ENCODE peak calls at places on chromosomes 3 and 15, in four cellular contexts. One of them, this sample, is unnamed.

GRCh38 chr3:108051005-108051404 is 39.8 kb downstream of the CD47 start:
- DNase-seq in HepG2: no peak
- DNase-seq in K562: no peak
- DNase-seq in GM12878: no peak
- DNase-seq in this sample: no peak

GRCh38 chr15:90230071-90230494 is 3.7 kb downstream of the CIB1 start:
- DNase-seq in GM12878: no peak
- DNase-seq in HepG2: no peak
- DNase-seq in K562: no peak
- DNase-seq in this sample: no peak

GRCh38 chr3:142270407-142270806 is 45.0 kb upstream of the GK5 start:
- DNase-seq in HepG2: no peak
- DNase-seq in GM12878: no peak
- DNase-seq in K562: no peak
- DNase-seq in this sample: no peak

GRCh38 chr3:4856986-4857385 is 122.3 kb upstream of the BHLHE40 start:
- DNase-seq in GM12878: no peak
- DNase-seq in HepG2: no peak
- DNase-seq in K562: no peak
- DNase-seq in this sample: no peak

GRCh38 chr3:24952388-24952787 is 457.7 kb upstream of the THRB start:
- DNase-seq in K562: no peak
- DNase-seq in GM12878: no peak
- DNase-seq in HepG2: no peak
- DNase-seq in this sample: no peak

GRCh38 chr3:151226088-151226563 is 23.1 kb upstream of the GPR171 start:
- DNase-seq in K562: no peak
- DNase-seq in HepG2: peak
- DNase-seq in GM12878: no peak
- DNase-seq in this sample: no peak

GRCh38 chr3:56976666-56977560 is 83.6 kb upstream of the SPATA12 start:
- DNase-seq in HepG2: no peak
- DNase-seq in GM12878: no peak
- DNase-seq in K562: no peak
- DNase-seq in this sample: no peak

GRCh38 chr3:139585820-139586219 is 46.3 kb upstream of the RBP1 start:
- DNase-seq in K562: no peak
- DNase-seq in GM12878: no peak
- DNase-seq in HepG2: no peak
- DNase-seq in this sample: no peak

GRCh38 chr3:123547881-123548534 is 36.8 kb downstream of the HACD2 start:
- DNase-seq in K562: no peak
- DNase-seq in HepG2: no peak
- DNase-seq in GM12878: no peak
- DNase-seq in this sample: no peak

GRCh38 chr3:174216948-174217718 is 642.0 kb upstream of the NAALADL2 start:
- DNase-seq in GM12878: no peak
- DNase-seq in K562: no peak
- DNase-seq in HepG2: no peak
- DNase-seq in this sample: no peak

GRCh38 chr3:145698252-145698651 is 462.7 kb downstream of the PLOD2 start:
- DNase-seq in HepG2: no peak
- DNase-seq in GM12878: no peak
- DNase-seq in K562: no peak
- DNase-seq in this sample: no peak

GRCh38 chr15:47431501-47431900 is 285.8 kb upstream of the SEMA6D start:
- DNase-seq in K562: no peak
- DNase-seq in GM12878: no peak
- DNase-seq in HepG2: peak
- DNase-seq in this sample: no peak

GRCh38 chr15:52368402-52368801 is 72.8 kb upstream of the MYO5C start:
- DNase-seq in HepG2: no peak
- DNase-seq in GM12878: no peak
- DNase-seq in K562: no peak
- DNase-seq in this sample: no peak

GRCh38 chr3:126896941-126897340 is 86.0 kb upstream of the PLXNA1 start:
- DNase-seq in HepG2: no peak
- DNase-seq in K562: no peak
- DNase-seq in GM12878: no peak
- DNase-seq in this sample: no peak

GRCh38 chr3:145900056-145900829 is 260.7 kb downstream of the PLOD2 start:
- DNase-seq in HepG2: no peak
- DNase-seq in K562: no peak
- DNase-seq in GM12878: peak
- DNase-seq in this sample: no peak

GRCh38 chr3:24683090-24683489 is 188.4 kb upstream of the THRB start:
- DNase-seq in GM12878: no peak
- DNase-seq in K562: no peak
- DNase-seq in HepG2: peak
- DNase-seq in this sample: no peak

GRCh38 chr15:91852741-91853500 is 587 bp upstream of the SLCO3A1 start:
- DNase-seq in K562: peak
- DNase-seq in HepG2: peak
- DNase-seq in GM12878: no peak
- DNase-seq in this sample: peak

GRCh38 chr3:4889896-4890295 is 89.3 kb upstream of the BHLHE40 start:
- DNase-seq in GM12878: no peak
- DNase-seq in HepG2: peak
- DNase-seq in K562: no peak
- DNase-seq in this sample: no peak

GRCh38 chr3:56119575-56120349 is 348.5 kb downstream of the ERC2 start:
- DNase-seq in GM12878: no peak
- DNase-seq in HepG2: no peak
- DNase-seq in K562: no peak
- DNase-seq in this sample: no peak

GRCh38 chr15:89058376-89058775 is 29.9 kb upstream of the ABHD2 start:
- DNase-seq in K562: no peak
- DNase-seq in HepG2: no peak
- DNase-seq in GM12878: no peak
- DNase-seq in this sample: no peak

GRCh38 chr3:196198771-196199753 is 12.1 kb downstream of the ZDHHC19 start:
- DNase-seq in GM12878: no peak
- DNase-seq in K562: no peak
- DNase-seq in HepG2: peak
- DNase-seq in this sample: no peak

GRCh38 chr3:15656342-15656741 is 54.8 kb downstream of the BTD start:
- DNase-seq in GM12878: no peak
- DNase-seq in K562: no peak
- DNase-seq in HepG2: no peak
- DNase-seq in this sample: no peak

GRCh38 chr15:59616390-59616789 is 4.8 kb downstream of the GCNT3 start:
- DNase-seq in K562: no peak
- DNase-seq in GM12878: no peak
- DNase-seq in HepG2: peak
- DNase-seq in this sample: no peak

GRCh38 chr15:71718116-71718910 is 92.0 kb upstream of the NR2E3 start:
- DNase-seq in GM12878: no peak
- DNase-seq in K562: no peak
- DNase-seq in HepG2: no peak
- DNase-seq in this sample: no peak

GRCh38 chr3:197501496-197501878 is 54.3 kb downstream of the BDH1 start:
- DNase-seq in HepG2: peak
- DNase-seq in GM12878: peak
- DNase-seq in K562: peak
- DNase-seq in this sample: no peak

GRCh38 chr15:58267026-58267425 is 128.8 kb downstream of the AQP9 start:
- DNase-seq in K562: no peak
- DNase-seq in GM12878: no peak
- DNase-seq in HepG2: no peak
- DNase-seq in this sample: no peak

GRCh38 chr3:150370129-150370602 is 37.9 kb upstream of the TSC22D2 start:
- DNase-seq in K562: peak
- DNase-seq in GM12878: no peak
- DNase-seq in HepG2: peak
- DNase-seq in this sample: peak

GRCh38 chr15:41332788-41333527 is at the start of gene NUSAP1:
- DNase-seq in HepG2: peak
- DNase-seq in GM12878: no peak
- DNase-seq in K562: no peak
- DNase-seq in this sample: peak

GRCh38 chr15:82021992-82022391 is 23.8 kb downstream of the MEX3B start:
- DNase-seq in K562: no peak
- DNase-seq in HepG2: no peak
- DNase-seq in GM12878: no peak
- DNase-seq in this sample: peak

GRCh38 chr3:171994646-171995441 is 44.5 kb upstream of the FNDC3B start:
- DNase-seq in HepG2: peak
- DNase-seq in K562: no peak
- DNase-seq in GM12878: no peak
- DNase-seq in this sample: no peak

GRCh38 chr3:71930056-71930991 is 145.4 kb upstream of the PROK2 start:
- DNase-seq in GM12878: no peak
- DNase-seq in HepG2: peak
- DNase-seq in K562: peak
- DNase-seq in this sample: peak

GRCh38 chr3:8768364-8769087 is 887 bp downstream of the OXTR start:
- DNase-seq in GM12878: no peak
- DNase-seq in HepG2: no peak
- DNase-seq in K562: no peak
- DNase-seq in this sample: no peak
- TF ChIP-seq TARDBP in GM12878: no peak
- TF ChIP-seq TARDBP in HepG2: no peak
- TF ChIP-seq TARDBP in K562: no peak
- TF ChIP-seq TARDBP in this sample: no peak

GRCh38 chr3:54122046-54122801 is at the start of gene CACNA2D3:
- DNase-seq in GM12878: no peak
- DNase-seq in K562: no peak
- DNase-seq in HepG2: no peak
- DNase-seq in this sample: peak
- TF ChIP-seq BHLHE40 in GM12878: no peak
- TF ChIP-seq BHLHE40 in K562: no peak
- TF ChIP-seq BHLHE40 in HepG2: no peak
- TF ChIP-seq BHLHE40 in this sample: no peak

GRCh38 chr3:138381413-138381901 is 33.1 kb downstream of the MRAS start:
- DNase-seq in GM12878: no peak
- DNase-seq in K562: no peak
- DNase-seq in HepG2: no peak
- DNase-seq in this sample: no peak
- TF ChIP-seq TARDBP in GM12878: no peak
- TF ChIP-seq TARDBP in K562: no peak
- TF ChIP-seq TARDBP in HepG2: no peak
- TF ChIP-seq TARDBP in this sample: no peak

GRCh38 chr3:46680298-46680826 is 13.1 kb downstream of the ALS2CL start:
- DNase-seq in HepG2: no peak
- DNase-seq in K562: no peak
- DNase-seq in GM12878: no peak
- DNase-seq in this sample: no peak
- TF ChIP-seq BHLHE40 in HepG2: no peak
- TF ChIP-seq BHLHE40 in K562: no peak
- TF ChIP-seq BHLHE40 in GM12878: no peak
- TF ChIP-seq BHLHE40 in this sample: no peak

GRCh38 chr3:82384176-82384575 is 622.7 kb upstream of the GBE1 start:
- DNase-seq in GM12878: no peak
- DNase-seq in K562: no peak
- DNase-seq in HepG2: no peak
- DNase-seq in this sample: no peak
- TF ChIP-seq TARDBP in GM12878: no peak
- TF ChIP-seq TARDBP in K562: no peak
- TF ChIP-seq TARDBP in HepG2: no peak
- TF ChIP-seq TARDBP in this sample: no peak

GRCh38 chr15:65072027-65072426 is 4.2 kb upstream of the RASL12 start:
- DNase-seq in GM12878: no peak
- DNase-seq in HepG2: no peak
- DNase-seq in K562: no peak
- DNase-seq in this sample: no peak
- TF ChIP-seq BHLHE40 in GM12878: no peak
- TF ChIP-seq BHLHE40 in HepG2: no peak
- TF ChIP-seq BHLHE40 in K562: no peak
- TF ChIP-seq BHLHE40 in this sample: no peak

GRCh38 chr3:110995461-110996226 is 76.0 kb upstream of the NECTIN3 start:
- DNase-seq in K562: no peak
- DNase-seq in HepG2: peak
- DNase-seq in GM12878: no peak
- DNase-seq in this sample: no peak
- TF ChIP-seq TARDBP in K562: no peak
- TF ChIP-seq TARDBP in HepG2: no peak
- TF ChIP-seq TARDBP in GM12878: no peak
- TF ChIP-seq TARDBP in this sample: no peak

DNA sequence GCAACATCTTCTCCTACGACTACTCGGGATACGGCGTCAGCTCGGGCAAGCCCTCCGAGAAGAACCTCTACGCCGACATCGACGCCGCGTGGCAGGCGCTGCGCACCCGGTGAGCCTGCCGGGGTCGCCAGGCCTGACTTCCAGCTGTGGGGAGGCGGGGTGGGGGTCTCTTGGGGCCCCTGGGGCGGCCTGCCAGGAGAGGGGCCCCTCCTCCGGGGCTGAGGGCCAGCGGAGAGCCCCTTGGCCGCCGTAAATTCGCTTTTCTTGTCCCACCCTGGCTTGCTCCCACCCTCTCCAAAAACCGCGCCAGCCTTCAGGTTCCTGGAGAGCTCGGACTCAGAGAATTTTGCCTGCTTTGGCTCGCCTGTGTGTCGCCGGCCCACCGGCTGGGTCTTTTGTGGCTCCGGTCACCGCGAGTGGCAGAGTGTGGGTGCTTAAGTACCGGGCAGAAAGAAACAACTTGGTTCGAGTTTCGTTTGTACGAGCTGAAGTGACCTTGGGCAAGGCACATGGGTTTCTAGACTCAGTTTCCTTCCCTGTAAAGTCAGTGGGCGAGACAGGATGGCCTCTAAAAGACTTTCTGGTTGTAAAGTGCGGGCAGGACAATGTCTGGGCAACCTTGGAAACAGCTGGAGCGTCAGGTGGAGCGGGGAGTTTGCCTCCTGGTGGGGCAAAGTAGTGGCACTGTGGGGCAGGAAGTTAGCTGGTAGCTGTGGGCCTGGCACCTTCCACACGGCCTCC is 971 bp downstream of the ABHD17C start:
- DNase-seq in GM12878: no peak
- DNase-seq in HepG2: peak
- DNase-seq in K562: no peak
- DNase-seq in this sample: peak
- TF ChIP-seq BHLHE40 in GM12878: no peak
- TF ChIP-seq BHLHE40 in HepG2: no peak
- TF ChIP-seq BHLHE40 in K562: no peak
- TF ChIP-seq BHLHE40 in this sample: no peak

GRCh38 chr3:9676780-9677179 is 26.9 kb upstream of the CPNE9 start:
- DNase-seq in K562: no peak
- DNase-seq in GM12878: no peak
- DNase-seq in HepG2: peak
- DNase-seq in this sample: no peak

GRCh38 chr3:9679476-9680097 is 24.0 kb upstream of the CPNE9 start:
- DNase-seq in HepG2: no peak
- DNase-seq in GM12878: no peak
- DNase-seq in K562: no peak
- DNase-seq in this sample: no peak

GRCh38 chr3:9681723-9682081 is 21.9 kb upstream of the CPNE9 start:
- DNase-seq in HepG2: peak
- DNase-seq in K562: no peak
- DNase-seq in GM12878: no peak
- DNase-seq in this sample: no peak

GRCh38 chr3:9681011-9681722 is 22.5 kb upstream of the CPNE9 start:
- DNase-seq in K562: no peak
- DNase-seq in GM12878: no peak
- DNase-seq in HepG2: no peak
- DNase-seq in this sample: no peak

GRCh38 chr3:9678493-9678892 is 25.1 kb upstream of the CPNE9 start:
- DNase-seq in GM12878: no peak
- DNase-seq in HepG2: no peak
- DNase-seq in K562: no peak
- DNase-seq in this sample: no peak
- TF ChIP-seq TARDBP in GM12878: no peak
- TF ChIP-seq TARDBP in HepG2: no peak
- TF ChIP-seq TARDBP in K562: no peak
- TF ChIP-seq TARDBP in this sample: no peak